ENCODE peak calls at places on chromosome 4, in ten cellular contexts. C is choroid plexus epithelial cell; L is colonic mucosa; U is fibroblast of mammary gland; H is AG09309; N is transverse colon; I is AG04450; V is epithelial cell of esophagus; D is A549; Z is naive thymus-derived CD4-positive, alpha-beta T cell. Y is an unnamed sample.

GRCh38 chr4:3680656-3681055 is 85.5 kb upstream of the ADRA2C start:
- DNase-seq in C (no peak), L (no peak), U (no peak), H (no peak), N (no peak), I (no peak), V (no peak), D (no peak), Z (no peak), Y (peak; percentile 6)

GRCh38 chr4:72076562-72076961 is 44.8 kb downstream of the NPFFR2 start:
- DNase-seq in C (peak; percentile 4), L (no peak), U (peak; percentile 4), H (no peak), N (no peak), I (no peak), V (peak; percentile 56), D (no peak), Z (no peak), Y (no peak)

GRCh38 chr4:71472946-71473345 is 134.1 kb downstream of the SLC4A4 start:
- DNase-seq in C (peak; percentile 54), L (no peak), U (peak; percentile 56), H (peak; percentile 43), N (no peak), I (peak; percentile 65), V (peak; percentile 72), D (peak; percentile 1), Z (no peak), Y (no peak)

GRCh38 chr4:75141162-75141561 is 208.2 kb downstream of the PARM1 start:
- DNase-seq in C (no peak), L (no peak), U (no peak), H (no peak), N (no peak), I (no peak), V (peak; percentile 7), D (no peak), Z (no peak), Y (no peak)

GRCh38 chr4:91488946-91489345 is 814.8 kb upstream of the GRID2 start:
- DNase-seq in C (peak; percentile 0), L (no peak), U (no peak), H (no peak), N (no peak), I (no peak), V (peak; percentile 35), D (no peak), Z (no peak), Y (no peak)

GRCh38 chr4:117740736-117741135 is 293.6 kb upstream of the NDST3 start:
- DNase-seq in C (no peak), L (no peak), U (no peak), H (no peak), N (no peak), I (no peak), V (no peak), D (no peak), Z (no peak), Y (no peak)

GRCh38 chr4:125728568-125728967 is 413.8 kb downstream of the FAT4 start:
- DNase-seq in C (peak; percentile 98), L (no peak), U (peak; percentile 89), H (peak; percentile 83), N (no peak), I (peak; percentile 89), V (peak; percentile 98), D (peak; percentile 88), Z (no peak), Y (no peak)

GRCh38 chr4:153490985-153491483 is 24.9 kb downstream of the TMEM131L start:
- DNase-seq in C (no peak), L (no peak), U (no peak), H (no peak), N (no peak), I (no peak), V (no peak), D (no peak), Z (no peak), Y (no peak)

GRCh38 chr4:101286663-101287062 is 60.7 kb downstream of the PPP3CA start:
- DNase-seq in C (no peak), L (no peak), U (no peak), H (no peak), N (no peak), I (no peak), V (no peak), D (no peak), Z (no peak), Y (no peak)

GRCh38 chr4:114495471-114495928 is 103.1 kb upstream of the UGT8 start:
- DNase-seq in C (no peak), L (no peak), U (no peak), H (no peak), N (no peak), I (no peak), V (peak; percentile 29), D (no peak), Z (no peak), Y (no peak)

DNA sequence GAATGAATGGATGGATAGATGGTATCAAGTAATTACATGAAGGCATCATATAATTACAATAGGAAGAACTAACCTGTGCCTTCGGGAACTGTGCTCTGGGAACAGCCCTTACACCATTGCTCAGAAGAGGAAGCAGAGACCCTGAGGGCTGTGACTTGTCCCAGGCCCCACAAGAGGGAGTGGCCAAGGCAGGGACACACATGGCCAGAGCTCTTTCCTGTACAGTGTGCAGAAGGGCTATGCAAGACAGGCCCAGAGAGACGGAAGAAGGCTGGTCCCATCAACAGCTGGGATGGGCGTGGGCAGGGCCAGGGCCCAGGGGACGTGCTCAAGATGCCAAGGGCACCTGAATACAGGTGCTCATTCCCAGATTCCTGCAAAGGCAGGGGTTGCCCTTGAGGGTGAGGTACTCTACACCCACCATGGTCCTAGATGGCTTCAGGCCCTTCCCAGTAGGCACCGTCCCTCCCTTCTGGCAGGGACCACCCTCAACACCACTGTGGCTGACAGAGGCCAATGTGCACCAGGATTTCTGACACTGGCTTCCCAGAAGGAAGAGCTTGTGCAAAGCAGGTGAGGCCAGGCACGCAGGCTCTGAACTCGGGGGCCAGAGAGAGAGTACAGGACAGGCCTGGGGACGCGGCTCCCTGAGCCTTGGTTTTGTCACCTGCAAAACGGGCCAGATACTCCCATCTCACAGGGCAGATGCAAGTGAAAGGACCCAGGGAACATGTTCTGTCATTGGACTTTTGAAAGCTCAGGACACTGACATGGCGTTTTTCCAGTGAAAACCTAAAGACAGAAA is 1.7 kb downstream of the EVC2 start:
- DNase-seq in C (no peak), L (no peak), U (no peak), H (no peak), N (no peak), I (no peak), V (no peak), D (peak; percentile 6), Z (no peak), Y (no peak)
- H3K4me3 ChIP-seq in C (no peak overlapping the region), L (no peak overlapping the region), U (no peak overlapping the region), H (no peak overlapping the region), N (no peak overlapping the region), I (no peak overlapping the region), V (no peak overlapping the region), D (no peak overlapping the region), Z (no peak overlapping the region), Y (no peak overlapping the region)

DNA sequence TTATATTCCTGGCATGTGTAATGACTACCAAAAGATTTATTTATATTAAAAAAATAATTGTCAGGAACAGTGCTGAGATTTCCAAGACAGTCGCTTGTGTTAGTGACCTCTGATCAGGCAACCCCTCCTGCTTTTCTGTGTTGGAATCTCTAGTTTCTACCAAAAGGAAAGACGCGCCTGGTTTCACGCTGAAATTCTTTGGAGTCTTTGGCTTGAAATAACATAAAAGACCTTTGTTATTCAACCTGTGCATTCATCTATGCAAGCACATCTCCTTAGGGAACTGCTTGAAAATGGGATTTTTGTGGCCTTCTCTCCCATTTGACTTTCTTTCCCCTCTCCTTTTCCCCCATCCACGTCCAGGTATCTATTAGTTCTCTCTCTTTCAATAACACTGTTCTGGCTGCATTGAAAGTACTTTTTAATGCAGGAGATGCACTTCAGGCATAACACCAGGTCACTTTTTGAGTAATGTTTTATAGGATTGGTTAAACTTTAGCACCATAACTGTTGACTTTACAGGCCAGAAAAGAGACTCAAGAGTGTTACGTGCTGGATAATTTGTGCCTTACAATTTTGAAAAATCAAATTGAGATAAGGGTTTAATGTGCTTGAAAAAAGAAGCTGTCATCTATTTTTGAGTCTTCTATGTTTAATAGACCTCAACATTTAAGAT is 172.7 kb downstream of the GPAT3 start:
- DNase-seq in C (no peak), L (no peak), U (no peak), H (no peak), N (no peak), I (no peak), V (no peak), D (no peak), Z (no peak), Y (no peak)
- H3K4me3 ChIP-seq in C (no peak overlapping the region), L (no peak overlapping the region), U (no peak overlapping the region), H (no peak overlapping the region), N (no peak overlapping the region), I (no peak overlapping the region), V (no peak overlapping the region), D (no peak overlapping the region), Z (no peak overlapping the region), Y (no peak overlapping the region)

GRCh38 chr4:86269354-86269753 is 90.5 kb downstream of the MAPK10 start:
- DNase-seq in C (no peak), L (no peak), U (no peak), H (no peak), N (no peak), I (no peak), V (no peak), D (no peak), Z (no peak), Y (no peak)

GRCh38 chr4:86274642-86275041 is 85.2 kb downstream of the MAPK10 start:
- DNase-seq in C (no peak), L (no peak), U (no peak), H (no peak), N (no peak), I (no peak), V (no peak), D (no peak), Z (no peak), Y (no peak)

DNA sequence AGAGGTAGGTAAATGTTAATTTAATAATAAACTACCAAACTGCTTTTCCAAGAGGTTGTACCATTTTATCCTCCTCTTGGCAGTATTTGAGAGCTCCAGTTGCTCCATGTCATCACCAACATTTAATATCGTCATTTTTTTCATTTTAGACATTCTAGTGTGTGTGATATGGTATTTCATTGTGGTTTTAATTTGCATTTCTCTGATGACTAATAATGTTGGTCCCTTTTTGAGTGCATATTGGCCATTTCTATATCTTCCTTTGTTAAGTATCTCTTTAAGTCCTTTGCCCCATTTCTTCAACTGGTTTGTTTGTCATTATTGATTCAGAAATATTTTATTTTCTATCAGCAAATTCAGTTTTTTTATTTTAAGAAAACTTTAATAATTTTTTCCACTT is 88.8 kb downstream of the MAPK10 start:
- DNase-seq in C (no peak), L (no peak), U (no peak), H (no peak), N (no peak), I (no peak), V (no peak), D (no peak), Z (no peak), Y (no peak)
- H3K4me3 ChIP-seq in C (no peak overlapping the region), L (no peak overlapping the region), U (no peak overlapping the region), H (no peak overlapping the region), N (no peak overlapping the region), I (no peak overlapping the region), V (no peak overlapping the region), D (no peak overlapping the region), Z (no peak overlapping the region), Y (no peak overlapping the region)

DNA sequence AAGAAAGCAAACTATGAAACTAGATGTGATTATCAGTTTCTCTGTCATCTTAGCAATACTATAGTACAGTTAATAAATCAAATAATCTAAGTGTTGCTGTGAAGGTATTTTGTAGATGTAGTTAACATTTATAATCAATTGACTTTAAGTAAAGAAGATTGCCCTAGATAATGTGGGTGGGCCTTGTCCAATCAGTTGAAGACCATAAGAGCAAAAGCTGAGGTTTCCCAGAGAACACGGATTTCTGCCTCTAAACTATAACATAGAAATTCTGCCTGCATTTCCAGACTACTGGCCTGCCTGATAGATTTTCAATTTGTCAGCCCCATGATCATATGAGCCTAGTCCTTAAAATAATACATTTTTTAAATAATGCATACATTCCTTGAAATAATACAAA is 222.9 kb downstream of the PCDH18 start:
- DNase-seq in C (no peak), L (no peak), U (no peak), H (no peak), N (no peak), I (no peak), V (no peak), D (no peak), Z (no peak), Y (no peak)
- H3K4me3 ChIP-seq in C (no peak overlapping the region), L (no peak overlapping the region), U (no peak overlapping the region), H (no peak overlapping the region), N (no peak overlapping the region), I (no peak overlapping the region), V (no peak overlapping the region), D (no peak overlapping the region), Z (no peak overlapping the region), Y (no peak overlapping the region)